ENCODE peak calls at places on chromosomes 6 and 20, in four cellular contexts. One of them, this sample, is unnamed.

GRCh38 chr20:58197185-58197469 is 31.3 kb downstream of the ANKRD60 start:
- DNase-seq in endothelial cell: no peak
- DNase-seq in stomach: no peak
- DNase-seq in activated gamma-delta T cell treated with anti-CD3 and anti-CD28 coated beads, Interleukin-2, amount 50 U/mL, for 16 hours: no peak
- DNase-seq in this sample: no peak

GRCh38 chr6:9537381-9537780 is 877.5 kb downstream of the TFAP2A start:
- DNase-seq in stomach: no peak
- DNase-seq in activated gamma-delta T cell treated with anti-CD3 and anti-CD28 coated beads, Interleukin-2, amount 50 U/mL, for 16 hours: no peak
- DNase-seq in endothelial cell: no peak
- DNase-seq in this sample: no peak

GRCh38 chr6:125995972-125996580 is 9.7 kb downstream of the TRMT11 start:
- DNase-seq in endothelial cell: peak
- DNase-seq in activated gamma-delta T cell treated with anti-CD3 and anti-CD28 coated beads, Interleukin-2, amount 50 U/mL, for 16 hours: peak
- DNase-seq in stomach: peak
- DNase-seq in this sample: peak

GRCh38 chr6:46849361-46849690 is 56.1 kb downstream of the MEP1A start:
- DNase-seq in stomach: no peak
- DNase-seq in activated gamma-delta T cell treated with anti-CD3 and anti-CD28 coated beads, Interleukin-2, amount 50 U/mL, for 16 hours: no peak
- DNase-seq in endothelial cell: no peak
- DNase-seq in this sample: no peak

GRCh38 chr6:151962246-151962846 is 154.9 kb downstream of the ESR1 start:
- DNase-seq in stomach: no peak
- DNase-seq in activated gamma-delta T cell treated with anti-CD3 and anti-CD28 coated beads, Interleukin-2, amount 50 U/mL, for 16 hours: no peak
- DNase-seq in endothelial cell: no peak
- DNase-seq in this sample: no peak

GRCh38 chr6:93678841-93679454 is 259.6 kb upstream of the EPHA7 start:
- DNase-seq in endothelial cell: no peak
- DNase-seq in stomach: no peak
- DNase-seq in activated gamma-delta T cell treated with anti-CD3 and anti-CD28 coated beads, Interleukin-2, amount 50 U/mL, for 16 hours: no peak
- DNase-seq in this sample: no peak

GRCh38 chr20:64083380-64084208 is 604 bp downstream of the LKAAEAR1 start:
- DNase-seq in endothelial cell: peak
- DNase-seq in stomach: peak
- DNase-seq in activated gamma-delta T cell treated with anti-CD3 and anti-CD28 coated beads, Interleukin-2, amount 50 U/mL, for 16 hours: peak
- DNase-seq in this sample: peak

GRCh38 chr20:38658879-38659612 is 57.4 kb downstream of the ARHGAP40 start:
- DNase-seq in stomach: no peak
- DNase-seq in endothelial cell: peak
- DNase-seq in activated gamma-delta T cell treated with anti-CD3 and anti-CD28 coated beads, Interleukin-2, amount 50 U/mL, for 16 hours: no peak
- DNase-seq in this sample: peak

GRCh38 chr6:14635195-14635594 is 517.6 kb downstream of the CD83 start:
- DNase-seq in activated gamma-delta T cell treated with anti-CD3 and anti-CD28 coated beads, Interleukin-2, amount 50 U/mL, for 16 hours: peak
- DNase-seq in stomach: peak
- DNase-seq in endothelial cell: no peak
- DNase-seq in this sample: no peak

GRCh38 chr20:20859510-20859909 is 147.1 kb upstream of the RALGAPA2 start:
- DNase-seq in activated gamma-delta T cell treated with anti-CD3 and anti-CD28 coated beads, Interleukin-2, amount 50 U/mL, for 16 hours: no peak
- DNase-seq in stomach: no peak
- DNase-seq in endothelial cell: no peak
- DNase-seq in this sample: no peak

GRCh38 chr20:38477747-38478146 is 5.1 kb downstream of the RALGAPB start:
- DNase-seq in stomach: no peak
- DNase-seq in activated gamma-delta T cell treated with anti-CD3 and anti-CD28 coated beads, Interleukin-2, amount 50 U/mL, for 16 hours: no peak
- DNase-seq in endothelial cell: no peak
- DNase-seq in this sample: no peak

GRCh38 chr6:170187669-170188566 is 103.0 kb downstream of the DLL1 start:
- DNase-seq in stomach: no peak
- DNase-seq in endothelial cell: no peak
- DNase-seq in activated gamma-delta T cell treated with anti-CD3 and anti-CD28 coated beads, Interleukin-2, amount 50 U/mL, for 16 hours: no peak
- DNase-seq in this sample: no peak